ENCODE peak calls at places on chromosomes 16 and 17, in four cellular contexts. W is HCT116, J is heart right ventricle, S is endodermal cell. F is an unnamed sample.
A peak's percentile ranks its signal among the peaks of the same experiment; 100 is the strongest.

GRCh38 chr17:27475070-27475673 is 18.9 kb downstream of the KSR1 start:
- DNase-seq in J (no peak), W (no peak), S (no peak), F (no peak)

GRCh38 chr16:86306811-86307517 is 203.4 kb upstream of the FOXF1 start:
- DNase-seq in W (no peak), J (no peak), S (no peak), F (no peak)

GRCh38 chr17:6061290-6061689 is 8.9 kb upstream of the WSCD1 start:
- DNase-seq in J (no peak), S (no peak), W (peak; percentile 16), F (no peak)

GRCh38 chr17:67759355-67760171 is 41.8 kb downstream of the NOL11 start:
- DNase-seq in W (no peak), S (peak; percentile 53), J (peak; percentile 42), F (no peak)

GRCh38 chr17:72338847-72339790 is 218.3 kb downstream of the SOX9 start:
- DNase-seq in J (no peak), S (peak; percentile 89), W (peak; percentile 91), F (peak; percentile 79)

GRCh38 chr17:81511800-81512559 is 619 bp downstream of the ACTG1 start:
- DNase-seq in S (peak; percentile 67), W (no peak), J (no peak), F (no peak)

GRCh38 chr17:5563451-5563850 is 20.9 kb downstream of the NLRP1 start:
- DNase-seq in J (no peak), W (no peak), S (no peak), F (no peak)

GRCh38 chr17:27244481-27245223 is 49.3 kb upstream of the WSB1 start:
- DNase-seq in W (no peak), S (peak; percentile 83), J (peak; percentile 64), F (peak; percentile 48)

GRCh38 chr16:4205971-4206370 is 35.9 kb downstream of the SRL start:
- DNase-seq in J (no peak), S (no peak), W (no peak), F (no peak)

GRCh38 chr16:27740496-27741201 is 190.7 kb downstream of the KATNIP start:
- DNase-seq in S (no peak), J (no peak), W (no peak), F (no peak)

GRCh38 chr17:49343273-49343672 is 18.8 kb downstream of the ZNF652 start:
- DNase-seq in W (no peak), J (no peak), S (no peak), F (no peak)

GRCh38 chr16:53745753-53746258 is 41.9 kb downstream of the FTO start:
- DNase-seq in S (no peak), W (peak; percentile 59), J (no peak), F (peak; percentile 43)

DNA sequence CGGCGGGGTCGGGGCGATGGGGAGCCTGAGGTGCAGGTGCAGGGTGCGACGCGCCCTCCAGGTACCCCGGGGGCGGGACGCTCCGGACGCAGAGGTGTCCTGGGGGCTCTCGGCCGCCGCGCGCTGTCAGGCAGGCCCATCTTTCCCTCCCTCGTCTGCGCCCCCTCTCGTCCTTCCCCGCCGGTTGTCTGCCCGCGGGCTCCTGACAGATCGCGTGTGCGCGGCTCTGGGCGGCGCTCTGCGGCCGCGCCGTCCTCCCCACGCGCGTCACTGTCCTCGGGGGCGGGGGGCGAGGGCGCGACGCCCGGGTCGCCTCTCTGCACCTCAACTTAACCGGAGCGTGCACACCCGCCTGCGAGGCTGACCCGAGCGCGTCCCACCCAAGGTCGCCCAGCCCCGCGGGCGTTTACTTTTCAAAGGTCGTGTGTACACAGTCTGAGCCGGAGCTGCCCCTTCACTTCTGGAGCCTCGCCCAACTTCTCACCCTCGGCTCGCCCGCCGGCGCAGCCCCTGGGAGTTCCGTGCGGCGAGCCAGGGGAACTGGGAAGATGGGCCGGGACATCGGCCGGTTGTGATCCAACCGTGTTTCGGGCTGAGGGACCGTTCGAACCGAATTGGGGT is 512 bp downstream of the AKAP1 start:
- DNase-seq in J (peak; percentile 72), S (peak; percentile 91), W (no peak), F (peak; percentile 38)
- TF ChIP-seq CTCF in J (no peak), S (peak; percentile 42), W (no peak), F (no peak)

DNA sequence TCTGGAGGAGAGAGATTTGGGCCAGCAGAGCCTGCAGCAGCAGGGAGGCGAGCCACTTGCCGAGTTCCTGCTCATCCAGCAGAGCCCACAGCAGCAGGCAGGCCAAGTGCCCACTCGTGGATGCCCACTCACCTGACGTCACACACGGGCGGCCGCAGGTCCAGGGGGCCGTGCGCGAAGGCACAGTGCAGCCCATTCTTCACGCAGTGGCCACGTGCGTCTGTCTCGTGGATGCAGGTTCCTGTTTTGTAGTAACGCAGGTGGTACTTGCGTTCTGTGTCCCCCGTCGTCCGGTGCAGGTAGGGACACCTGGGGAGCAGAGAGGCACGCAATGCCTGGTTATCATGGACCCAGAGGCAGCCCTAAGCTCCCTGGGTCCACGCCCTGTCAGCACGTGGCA is 11.5 kb downstream of the UNKL start:
- DNase-seq in S (no peak), J (no peak), W (no peak), F (no peak)
- TF ChIP-seq CTCF in S (no peak), J (no peak), W (no peak), F (no peak)

DNA sequence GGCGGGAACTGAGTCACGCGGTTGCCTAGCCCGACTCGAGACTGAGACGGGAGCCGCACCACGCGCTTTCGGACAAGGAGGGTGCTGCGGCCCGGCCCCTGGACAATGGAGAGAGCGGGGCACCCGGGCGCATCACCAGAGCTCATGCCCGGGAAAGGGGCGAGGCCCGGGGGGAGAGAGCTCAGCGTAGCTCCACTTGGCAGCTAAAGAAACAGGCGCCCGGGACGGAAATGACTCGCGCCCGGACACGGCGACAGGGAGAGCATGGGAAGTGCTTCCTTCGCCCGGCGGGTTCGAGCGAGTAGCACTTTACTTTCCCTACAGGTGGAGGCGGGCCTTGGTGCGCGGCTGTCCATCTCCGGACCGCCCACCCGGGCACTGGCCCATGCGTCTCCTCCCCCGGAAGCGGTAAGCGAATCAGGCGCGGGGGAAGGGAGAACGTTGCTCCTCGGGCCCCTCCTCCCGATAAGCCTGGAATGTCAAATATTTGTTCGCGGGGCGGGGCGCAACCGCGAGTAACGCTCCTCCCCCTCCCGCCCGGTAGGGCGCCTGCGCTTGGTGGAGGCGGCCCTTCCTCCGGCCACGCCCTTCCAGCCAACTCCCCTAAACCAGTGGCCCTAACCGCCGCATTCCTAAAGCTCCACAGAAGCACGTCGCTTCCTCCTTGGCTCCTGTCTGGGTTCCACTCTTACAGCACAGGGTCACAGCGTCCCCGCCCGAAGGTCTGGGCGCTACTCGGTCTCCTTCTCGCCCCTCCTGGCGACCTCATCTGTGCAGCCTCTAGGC is 1.5 kb upstream of the ESRP2 start:
- DNase-seq in J (peak; percentile 97), W (peak; percentile 96), S (peak; percentile 100), F (peak; percentile 99)
- TF ChIP-seq CTCF in J (no peak), W (no peak), S (no peak), F (no peak)

GRCh38 chr17:29867643-29868181 is 62.3 kb downstream of the SSH2 start:
- DNase-seq in W (no peak), J (no peak), S (no peak), F (no peak)
- TF ChIP-seq CTCF in W (no peak), J (no peak), S (peak; percentile 58), F (no peak)

GRCh38 chr17:76753061-76753961 is 15.4 kb downstream of the MFSD11 start:
- DNase-seq in S (no peak), J (no peak), W (no peak), F (no peak)
- TF ChIP-seq CTCF in S (no peak), J (no peak), W (no peak), F (no peak)

GRCh38 chr16:47877166-47877565 is 278.6 kb downstream of the ABCC12 start:
- DNase-seq in J (no peak), W (no peak), S (no peak), F (no peak)

GRCh38 chr16:47872228-47872627 is 283.6 kb downstream of the ABCC12 start:
- DNase-seq in W (no peak), J (no peak), S (no peak), F (no peak)

GRCh38 chr16:47876494-47876893 is 279.3 kb downstream of the ABCC12 start:
- DNase-seq in S (no peak), W (no peak), J (no peak), F (no peak)

DNA sequence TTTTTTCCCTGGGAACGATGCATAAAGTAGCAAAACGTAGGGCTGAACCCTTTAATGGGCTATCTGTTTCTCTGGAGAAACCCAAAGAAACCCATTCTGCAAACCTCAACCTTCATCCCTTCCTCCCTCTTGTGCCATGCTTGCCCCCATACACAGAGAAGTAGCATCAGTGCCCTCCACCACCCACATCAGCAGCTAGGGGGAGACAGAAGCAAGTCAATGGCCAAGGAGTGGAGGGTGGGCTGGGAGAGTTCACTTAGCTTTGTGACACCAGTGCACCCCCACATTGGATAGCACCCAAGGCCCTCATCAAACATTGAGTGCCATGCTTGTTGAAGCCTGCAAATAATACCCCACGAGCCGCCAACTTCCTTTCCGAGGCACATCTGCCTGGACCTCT is 282.4 kb downstream of the ABCC12 start:
- DNase-seq in S (peak; percentile 63), J (no peak), W (no peak), F (no peak)
- TF ChIP-seq CTCF in S (peak; percentile 77), J (no peak), W (peak; percentile 70), F (peak; percentile 14)

GRCh38 chr16:56792960-56793359 is 63.0 kb downstream of the NUP93 start:
- DNase-seq in W (no peak), S (no peak), J (no peak), F (no peak)
- TF ChIP-seq CTCF in W (no peak), S (no peak), J (no peak), F (no peak)